ENCODE peak calls at places on chromosome 9, in six cellular contexts. F is erythroblast; C is stimulated activated CD4-positive, alpha-beta T cell treated with anti-CD3 and anti-CD28 coated beads, Interleukin-1b, Interleukin-23, amount 100 ng/mL, for 1 hour; Y is Daoy; R is stimulated activated CD8-positive, alpha-beta memory T cell treated with anti-CD3 and anti-CD28 coated beads, Interleukin-7, amount 100 ng/mL, for 4 hours; X is left lobe of liver. N is an unnamed sample.

GRCh38 chr9:129995409-129996160 is 47.4 kb downstream of the FNBP1 start:
- DNase-seq in F (no peak), X (peak), Y (peak), R (no peak), C (no peak), N (no peak)

GRCh38 chr9:93601063-93601462 is 24.7 kb downstream of the PHF2 start:
- DNase-seq in Y (no peak), C (no peak), R (no peak), X (peak), F (no peak), N (no peak)

GRCh38 chr9:8489845-8490244 is 690.3 kb upstream of the DMAC1 start:
- DNase-seq in X (no peak), F (no peak), C (no peak), R (no peak), Y (no peak), N (no peak)

GRCh38 chr9:123928471-123929176 is 1.3 kb downstream of the DENND1A start:
- DNase-seq in F (peak), X (no peak), Y (peak), R (no peak), C (no peak), N (no peak)

GRCh38 chr9:126472446-126472845 is 141.3 kb upstream of the LMX1B start:
- DNase-seq in X (no peak), Y (no peak), C (no peak), F (no peak), R (no peak), N (no peak)

GRCh38 chr9:89757776-89758528 is 153.1 kb downstream of the GADD45G start:
- DNase-seq in Y (no peak), X (no peak), R (no peak), C (no peak), F (no peak), N (no peak)

GRCh38 chr9:133090752-133091325 is 29.1 kb downstream of the CEL start:
- DNase-seq in F (no peak), R (no peak), Y (no peak), C (no peak), X (no peak), N (no peak)

GRCh38 chr9:74526215-74526614 is 29.1 kb downstream of the RORB start:
- DNase-seq in R (no peak), Y (no peak), X (no peak), C (no peak), F (no peak), N (no peak)

GRCh38 chr9:77848428-77848827 is 183.2 kb downstream of the GNAQ start:
- DNase-seq in Y (no peak), R (no peak), C (no peak), F (no peak), X (no peak), N (no peak)

GRCh38 chr9:136855461-136856077 is 3.4 kb downstream of the MAMDC4 start:
- DNase-seq in C (no peak), R (no peak), X (no peak), Y (no peak), F (no peak), N (no peak)

GRCh38 chr9:2341956-2342355 is 279.6 kb upstream of the VLDLR start:
- DNase-seq in X (no peak), F (no peak), R (no peak), C (no peak), Y (no peak), N (no peak)